ENCODE peak calls at places on chromosomes 12 and 14, in four cellular contexts. One of them, this sample, is unnamed.

GRCh38 chr14:77478029-77478428 is 20.1 kb downstream of the AHSA1 start:
- DNase-seq in upper lobe of right lung: peak; percentile 48
- DNase-seq in stromal cell of bone marrow: no peak
- DNase-seq in iPS-NIHi11: no peak
- DNase-seq in this sample: no peak

GRCh38 chr12:123165537-123165936 is 14.6 kb upstream of the PITPNM2 start:
- DNase-seq in upper lobe of right lung: no peak
- DNase-seq in stromal cell of bone marrow: no peak
- DNase-seq in iPS-NIHi11: no peak
- DNase-seq in this sample: no peak

GRCh38 chr14:63362305-63362914 is 43.7 kb upstream of the GPHB5 start:
- DNase-seq in upper lobe of right lung: no peak
- DNase-seq in stromal cell of bone marrow: no peak
- DNase-seq in iPS-NIHi11: no peak
- DNase-seq in this sample: no peak

GRCh38 chr12:96395236-96395635 is 5.0 kb downstream of the CDK17 start:
- DNase-seq in upper lobe of right lung: no peak
- DNase-seq in stromal cell of bone marrow: no peak
- DNase-seq in iPS-NIHi11: no peak
- DNase-seq in this sample: no peak

GRCh38 chr14:89455412-89455811 is 38.4 kb upstream of the FOXN3 start:
- DNase-seq in upper lobe of right lung: no peak
- DNase-seq in stromal cell of bone marrow: no peak
- DNase-seq in iPS-NIHi11: no peak
- DNase-seq in this sample: no peak

GRCh38 chr12:69070319-69071090 is 137.5 kb upstream of the CPM start:
- DNase-seq in upper lobe of right lung: no peak
- DNase-seq in stromal cell of bone marrow: peak; percentile 54
- DNase-seq in iPS-NIHi11: peak; percentile 75
- DNase-seq in this sample: peak; percentile 61

GRCh38 chr12:62190921-62191746 is 69.1 kb upstream of the USP15 start:
- DNase-seq in upper lobe of right lung: peak; percentile 62
- DNase-seq in stromal cell of bone marrow: no peak
- DNase-seq in iPS-NIHi11: peak; percentile 39
- DNase-seq in this sample: no peak

GRCh38 chr12:118120579-118121363 is 15.2 kb upstream of the PEBP1 start:
- DNase-seq in upper lobe of right lung: peak; percentile 83
- DNase-seq in stromal cell of bone marrow: peak; percentile 45
- DNase-seq in iPS-NIHi11: peak; percentile 89
- DNase-seq in this sample: peak; percentile 80

GRCh38 chr12:91098942-91099341 is 12.4 kb downstream of the LUM start:
- DNase-seq in upper lobe of right lung: no peak
- DNase-seq in stromal cell of bone marrow: peak; percentile 89
- DNase-seq in iPS-NIHi11: no peak
- DNase-seq in this sample: no peak

GRCh38 chr12:72330291-72330690 is 58.1 kb downstream of the TRHDE start:
- DNase-seq in upper lobe of right lung: no peak
- DNase-seq in stromal cell of bone marrow: peak; percentile 4
- DNase-seq in iPS-NIHi11: peak; percentile 33
- DNase-seq in this sample: no peak

GRCh38 chr12:79121486-79121885 is 256.9 kb downstream of the SYT1 start:
- DNase-seq in upper lobe of right lung: no peak
- DNase-seq in stromal cell of bone marrow: no peak
- DNase-seq in iPS-NIHi11: peak; percentile 30
- DNase-seq in this sample: no peak

GRCh38 chr12:127594351-127594970 is 672.5 kb upstream of the TMEM132C start:
- DNase-seq in upper lobe of right lung: no peak
- DNase-seq in stromal cell of bone marrow: no peak
- DNase-seq in iPS-NIHi11: no peak
- DNase-seq in this sample: peak; percentile 67

GRCh38 chr12:6996040-6996441 is 22.2 kb downstream of the LPCAT3 start:
- DNase-seq in upper lobe of right lung: no peak
- DNase-seq in stromal cell of bone marrow: no peak
- DNase-seq in iPS-NIHi11: no peak
- DNase-seq in this sample: peak; percentile 57

This sample was measured in NT2/D1.